ENCODE peak calls at places on chromosomes 6 and 20, in eight cellular contexts. E is tibial nerve, S is cardiac muscle cell, I is AG04450, T is testis, G is lower lobe of right lung, Z is MCF 10A, Y is mammary epithelial cell. Q is an unnamed sample.

GRCh38 chr6:146210406-146211068 is 181.7 kb downstream of the GRM1 start:
- DNase-seq in T (no peak), Y (no peak), G (no peak), S (no peak), Z (no peak), I (no peak), E (no peak), Q (no peak)

GRCh38 chr6:21325201-21325856 is 268.2 kb upstream of the SOX4 start:
- DNase-seq in Z (peak; percentile 11), S (no peak), E (no peak), I (no peak), Y (no peak), T (no peak), G (no peak), Q (no peak)

GRCh38 chr6:135853986-135854385 is 2.5 kb downstream of the PDE7B start:
- DNase-seq in S (peak; percentile 67), G (no peak), T (no peak), E (no peak), Z (no peak), I (no peak), Y (no peak), Q (no peak)

GRCh38 chr20:5918856-5919633 is 31.3 kb downstream of the TRMT6 start:
- DNase-seq in T (no peak), G (no peak), I (no peak), S (peak; percentile 62), Y (peak; percentile 87), E (no peak), Z (peak; percentile 86), Q (no peak)

GRCh38 chr20:57582432-57583288 is 21.8 kb downstream of the PCK1 start:
- DNase-seq in Y (no peak), I (peak; percentile 8), E (peak; percentile 79), Z (no peak), G (no peak), S (peak; percentile 44), T (peak; percentile 43), Q (no peak)

GRCh38 chr6:28303570-28303969 is 22.2 kb downstream of the PGBD1 start:
- DNase-seq in Z (no peak), T (no peak), Y (no peak), I (no peak), G (no peak), E (no peak), S (no peak), Q (no peak)

GRCh38 chr6:391559-392440 is at the start of gene IRF4:
- DNase-seq in Z (no peak), Y (no peak), T (peak; percentile 55), S (no peak), E (no peak), I (no peak), G (no peak), Q (no peak)

GRCh38 chr6:1605822-1606532 is 3.7 kb upstream of the FOXC1 start:
- DNase-seq in S (no peak), E (no peak), I (no peak), G (no peak), T (no peak), Y (no peak), Z (no peak), Q (no peak)

GRCh38 chr6:23446394-23447001 is 679.5 kb upstream of the NRSN1 start:
- DNase-seq in I (peak; percentile 45), G (no peak), Y (peak; percentile 34), Z (peak; percentile 47), T (no peak), S (peak; percentile 73), E (no peak), Q (no peak)

GRCh38 chr6:153031335-153031955 is 28.9 kb upstream of the MTRF1L start:
- DNase-seq in Y (peak; percentile 62), S (no peak), I (peak; percentile 13), G (no peak), Z (peak; percentile 52), T (no peak), E (no peak), Q (no peak)

GRCh38 chr6:153028963-153029362 is 26.5 kb upstream of the MTRF1L start:
- DNase-seq in E (no peak), G (no peak), S (no peak), Z (no peak), Y (no peak), T (no peak), I (no peak), Q (no peak)

GRCh38 chr6:153034139-153034538 is 31.6 kb upstream of the MTRF1L start:
- DNase-seq in G (no peak), E (no peak), S (no peak), I (no peak), T (no peak), Y (no peak), Z (no peak), Q (no peak)

GRCh38 chr6:153028261-153028660 is 25.8 kb upstream of the MTRF1L start:
- DNase-seq in E (no peak), Z (no peak), G (no peak), S (no peak), T (no peak), Y (no peak), I (no peak), Q (no peak)

GRCh38 chr6:153032255-153032882 is 29.9 kb upstream of the MTRF1L start:
- DNase-seq in Z (peak; percentile 46), T (no peak), G (no peak), I (peak; percentile 34), E (no peak), S (peak; percentile 80), Y (peak; percentile 19), Q (no peak)
- TF ChIP-seq CTCF in Z (peak; percentile 43), T (peak; percentile 47), G (peak; percentile 41), I (peak; percentile 44), E (no peak), S (peak; percentile 40), Y (peak; percentile 38), Q (no peak)

GRCh38 chr6:137202078-137202477 is 17.1 kb downstream of the IFNGR1 start:
- DNase-seq in Y (no peak), Z (no peak), E (no peak), I (no peak), T (no peak), S (no peak), G (no peak), Q (no peak)
- TF ChIP-seq CTCF in Y (peak; percentile 81), Z (no peak), E (peak; percentile 11), I (no peak), T (no peak), S (peak; percentile 6), G (peak; percentile 36), Q (no peak)

DNA sequence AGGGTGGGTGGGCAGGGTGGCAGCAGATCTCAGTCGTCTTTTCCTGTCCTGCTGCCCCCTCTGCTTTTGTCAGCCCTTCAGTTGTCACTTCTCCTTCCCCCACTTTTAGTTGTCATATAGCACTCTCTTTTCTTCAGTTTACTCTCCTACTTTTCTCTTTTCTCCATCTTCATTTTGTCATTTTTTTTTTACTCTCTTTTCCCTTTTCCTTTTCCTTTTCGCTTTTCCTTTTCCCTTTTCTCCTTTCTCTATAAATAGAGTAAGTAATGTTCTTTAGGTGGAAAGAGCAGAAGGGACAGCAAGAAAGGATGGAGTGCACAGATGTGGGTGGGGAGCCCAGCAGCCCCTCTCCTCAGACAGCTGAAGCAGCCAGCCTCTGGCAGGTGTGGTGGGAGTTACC is 108.6 kb downstream of the LRRC1 start:
- DNase-seq in Z (no peak), T (no peak), G (no peak), E (no peak), Y (no peak), I (no peak), S (no peak), Q (no peak)
- TF ChIP-seq CTCF in Z (no peak), T (no peak), G (no peak), E (no peak), Y (no peak), I (no peak), S (no peak), Q (no peak)

GRCh38 chr6:159168536-159169192 is 536 bp upstream of the FNDC1 start:
- DNase-seq in E (peak; percentile 24), Z (no peak), S (peak; percentile 64), I (no peak), G (peak; percentile 61), Y (no peak), T (peak; percentile 73), Q (no peak)
- TF ChIP-seq CTCF in E (no peak), Z (no peak), S (peak; percentile 58), I (peak; percentile 51), G (peak; percentile 36), Y (no peak), T (no peak), Q (no peak)

GRCh38 chr20:49024220-49024619 is 21.9 kb upstream of the CSE1L start:
- DNase-seq in I (no peak), E (no peak), Y (no peak), G (no peak), Z (no peak), T (no peak), S (no peak), Q (no peak)

GRCh38 chr20:49029203-49029602 is 16.9 kb upstream of the CSE1L start:
- DNase-seq in Z (no peak), T (no peak), G (no peak), E (no peak), S (peak; percentile 15), Y (no peak), I (no peak), Q (no peak)

GRCh38 chr20:49032455-49032854 is 13.7 kb upstream of the CSE1L start:
- DNase-seq in G (no peak), Y (no peak), T (no peak), I (no peak), S (no peak), E (no peak), Z (no peak), Q (no peak)

GRCh38 chr20:49030954-49031619 is 15.0 kb upstream of the CSE1L start:
- DNase-seq in I (no peak), T (no peak), G (peak; percentile 61), Y (no peak), Z (no peak), E (no peak), S (no peak), Q (no peak)

GRCh38 chr20:49028684-49029083 is 17.4 kb upstream of the CSE1L start:
- DNase-seq in T (no peak), E (no peak), S (peak; percentile 46), Y (peak; percentile 13), G (no peak), Z (peak; percentile 20), I (no peak), Q (no peak)
- TF ChIP-seq CTCF in T (peak; percentile 13), E (no peak), S (peak; percentile 49), Y (peak; percentile 49), G (no peak), Z (peak; percentile 13), I (peak; percentile 54), Q (no peak)

Q was measured in omental fat pad.